ENCODE peak calls at places on chromosomes 13 and 19, in eight cellular contexts. One of them, this sample, is unnamed.

GRCh38 chr13:96519380-96519779 is 429.5 kb downstream of the HS6ST3 start:
- DNase-seq in thoracic aorta: no peak
- DNase-seq in pancreas: no peak
- DNase-seq in left ventricle myocardium inferior: no peak
- DNase-seq in right atrium auricular region: no peak
- DNase-seq in heart right ventricle: no peak
- DNase-seq in tibial artery: no peak
- DNase-seq in heart left ventricle: no peak
- DNase-seq in this sample: no peak

GRCh38 chr13:33316890-33317289 is 31.3 kb upstream of the STARD13 start:
- DNase-seq in thoracic aorta: no peak
- DNase-seq in pancreas: no peak
- DNase-seq in left ventricle myocardium inferior: no peak
- DNase-seq in right atrium auricular region: no peak
- DNase-seq in heart right ventricle: no peak
- DNase-seq in tibial artery: no peak
- DNase-seq in heart left ventricle: no peak
- DNase-seq in this sample: no peak

GRCh38 chr13:23718916-23719470 is 148.8 kb downstream of the TNFRSF19 start:
- DNase-seq in thoracic aorta: no peak
- DNase-seq in pancreas: no peak
- DNase-seq in left ventricle myocardium inferior: no peak
- DNase-seq in right atrium auricular region: no peak
- DNase-seq in heart right ventricle: no peak
- DNase-seq in tibial artery: no peak
- DNase-seq in heart left ventricle: no peak
- DNase-seq in this sample: no peak

GRCh38 chr19:45670670-45671453 is 2.8 kb downstream of the GIPR start:
- DNase-seq in thoracic aorta: no peak
- DNase-seq in pancreas: peak; percentile 90
- DNase-seq in left ventricle myocardium inferior: peak; percentile 45
- DNase-seq in right atrium auricular region: peak; percentile 70
- DNase-seq in heart right ventricle: peak; percentile 75
- DNase-seq in tibial artery: no peak
- DNase-seq in heart left ventricle: peak; percentile 88
- DNase-seq in this sample: peak; percentile 52

GRCh38 chr19:35027851-35028599 is 2.2 kb upstream of the SCN1B start:
- DNase-seq in thoracic aorta: no peak
- DNase-seq in pancreas: no peak
- DNase-seq in left ventricle myocardium inferior: no peak
- DNase-seq in right atrium auricular region: no peak
- DNase-seq in heart right ventricle: no peak
- DNase-seq in tibial artery: no peak
- DNase-seq in heart left ventricle: no peak
- DNase-seq in this sample: no peak

GRCh38 chr13:49220856-49221614 is 897 bp downstream of the MLNR start:
- DNase-seq in thoracic aorta: no peak
- DNase-seq in pancreas: no peak
- DNase-seq in left ventricle myocardium inferior: no peak
- DNase-seq in right atrium auricular region: peak; percentile 26
- DNase-seq in heart right ventricle: peak; percentile 16
- DNase-seq in tibial artery: no peak
- DNase-seq in heart left ventricle: no peak
- DNase-seq in this sample: no peak

GRCh38 chr13:111049791-111050538 is 65.1 kb upstream of the ARHGEF7 start:
- DNase-seq in thoracic aorta: no peak
- DNase-seq in pancreas: no peak
- DNase-seq in left ventricle myocardium inferior: no peak
- DNase-seq in right atrium auricular region: peak; percentile 46
- DNase-seq in heart right ventricle: peak; percentile 33
- DNase-seq in tibial artery: no peak
- DNase-seq in heart left ventricle: no peak
- DNase-seq in this sample: peak; percentile 63

GRCh38 chr19:57947088-57947418 is 453 bp downstream of the ZNF256 start:
- DNase-seq in thoracic aorta: no peak
- DNase-seq in pancreas: no peak
- DNase-seq in left ventricle myocardium inferior: no peak
- DNase-seq in right atrium auricular region: no peak
- DNase-seq in heart right ventricle: no peak
- DNase-seq in tibial artery: no peak
- DNase-seq in heart left ventricle: peak; percentile 69
- DNase-seq in this sample: peak; percentile 23

GRCh38 chr13:19818223-19818842 is 35.6 kb upstream of the PSPC1 start:
- DNase-seq in thoracic aorta: no peak
- DNase-seq in pancreas: peak; percentile 17
- DNase-seq in left ventricle myocardium inferior: peak; percentile 32
- DNase-seq in right atrium auricular region: no peak
- DNase-seq in heart right ventricle: peak; percentile 32
- DNase-seq in tibial artery: peak; percentile 65
- DNase-seq in heart left ventricle: peak; percentile 67
- DNase-seq in this sample: no peak

GRCh38 chr13:20924758-20925394 is 22.3 kb upstream of the XPO4 start:
- DNase-seq in thoracic aorta: no peak
- DNase-seq in pancreas: peak; percentile 39
- DNase-seq in left ventricle myocardium inferior: peak; percentile 60
- DNase-seq in right atrium auricular region: peak; percentile 76
- DNase-seq in heart right ventricle: peak; percentile 46
- DNase-seq in tibial artery: peak; percentile 79
- DNase-seq in heart left ventricle: no peak
- DNase-seq in this sample: peak; percentile 73

GRCh38 chr13:37995052-37995451 is 125.5 kb upstream of the TRPC4 start:
- DNase-seq in thoracic aorta: no peak
- DNase-seq in pancreas: no peak
- DNase-seq in left ventricle myocardium inferior: no peak
- DNase-seq in right atrium auricular region: no peak
- DNase-seq in heart right ventricle: no peak
- DNase-seq in tibial artery: no peak
- DNase-seq in heart left ventricle: no peak
- DNase-seq in this sample: no peak

GRCh38 chr19:28351761-28352160 is 861.2 kb downstream of the UQCRFS1 start:
- DNase-seq in thoracic aorta: no peak
- DNase-seq in pancreas: no peak
- DNase-seq in left ventricle myocardium inferior: no peak
- DNase-seq in right atrium auricular region: no peak
- DNase-seq in heart right ventricle: no peak
- DNase-seq in tibial artery: no peak
- DNase-seq in heart left ventricle: no peak
- DNase-seq in this sample: no peak

GRCh38 chr19:18796239-18796638 is 5.1 kb upstream of the COMP start:
- DNase-seq in thoracic aorta: no peak
- DNase-seq in pancreas: no peak
- DNase-seq in left ventricle myocardium inferior: no peak
- DNase-seq in right atrium auricular region: no peak
- DNase-seq in heart right ventricle: no peak
- DNase-seq in tibial artery: no peak
- DNase-seq in heart left ventricle: no peak
- DNase-seq in this sample: no peak

GRCh38 chr19:18799389-18799970 is 8.4 kb upstream of the COMP start:
- DNase-seq in thoracic aorta: no peak
- DNase-seq in pancreas: no peak
- DNase-seq in left ventricle myocardium inferior: no peak
- DNase-seq in right atrium auricular region: no peak
- DNase-seq in heart right ventricle: no peak
- DNase-seq in tibial artery: no peak
- DNase-seq in heart left ventricle: no peak
- DNase-seq in this sample: no peak

GRCh38 chr19:18800079-18800478 is 9.0 kb upstream of the COMP start:
- DNase-seq in thoracic aorta: no peak
- DNase-seq in pancreas: no peak
- DNase-seq in left ventricle myocardium inferior: no peak
- DNase-seq in right atrium auricular region: no peak
- DNase-seq in heart right ventricle: no peak
- DNase-seq in tibial artery: no peak
- DNase-seq in heart left ventricle: no peak
- DNase-seq in this sample: no peak

GRCh38 chr19:18800636-18801035 is 9.5 kb upstream of the COMP start:
- DNase-seq in thoracic aorta: no peak
- DNase-seq in pancreas: no peak
- DNase-seq in left ventricle myocardium inferior: no peak
- DNase-seq in right atrium auricular region: no peak
- DNase-seq in heart right ventricle: no peak
- DNase-seq in tibial artery: no peak
- DNase-seq in heart left ventricle: no peak
- DNase-seq in this sample: no peak

DNA sequence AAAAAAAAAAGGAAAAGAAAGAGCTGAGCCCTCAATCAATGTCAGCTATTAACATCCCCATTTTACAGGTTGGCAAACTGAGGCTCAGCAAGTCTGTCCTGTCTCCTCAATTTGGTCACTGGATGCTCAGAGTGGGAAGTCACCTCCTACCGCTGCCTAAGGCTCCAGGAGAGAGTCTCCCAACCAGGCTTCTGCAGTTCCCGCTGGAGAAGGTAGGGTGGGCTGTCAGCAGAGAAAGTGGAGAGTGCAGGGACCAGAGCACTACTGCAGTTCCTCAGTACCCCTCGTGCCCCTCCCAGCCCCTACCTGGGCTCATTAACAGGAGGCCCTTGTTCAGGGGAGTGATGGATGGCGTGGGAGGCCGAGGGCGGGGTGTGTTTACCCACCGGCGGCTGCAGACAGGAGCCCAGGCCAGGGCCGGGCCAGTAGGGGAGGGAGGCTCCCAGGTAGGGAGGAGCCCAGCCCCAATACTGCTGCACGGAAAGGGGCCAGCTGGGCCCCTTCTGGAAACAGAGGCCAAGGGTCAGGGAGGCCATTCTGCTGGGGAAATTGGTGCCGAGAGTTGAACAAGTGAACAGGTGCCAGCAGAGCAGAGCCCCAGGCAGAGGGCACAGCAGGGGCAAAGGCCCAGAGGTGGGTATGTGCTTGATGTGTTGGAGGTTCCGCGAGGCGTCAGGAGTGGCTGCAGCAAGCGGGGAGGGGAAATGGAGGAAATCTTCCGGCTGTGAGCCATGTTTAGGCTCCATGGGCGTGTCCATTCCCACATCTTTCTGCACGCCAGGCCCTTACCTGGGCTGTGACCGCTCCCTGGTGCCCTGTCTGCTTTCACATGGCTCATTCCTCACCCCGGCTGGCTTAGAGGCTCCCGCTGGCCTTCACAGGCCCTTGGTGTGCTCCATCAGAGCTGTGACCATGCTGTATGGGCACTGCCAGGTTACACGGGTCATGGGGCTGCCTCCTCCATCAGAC is 7.6 kb upstream of the COMP start:
- DNase-seq in thoracic aorta: no peak
- DNase-seq in pancreas: no peak
- DNase-seq in left ventricle myocardium inferior: no peak
- DNase-seq in right atrium auricular region: no peak
- DNase-seq in heart right ventricle: no peak
- DNase-seq in tibial artery: no peak
- DNase-seq in heart left ventricle: no peak
- DNase-seq in this sample: no peak
- TF ChIP-seq CTCF in thoracic aorta: no peak
- TF ChIP-seq CTCF in pancreas: no peak
- TF ChIP-seq CTCF in left ventricle myocardium inferior: no peak
- TF ChIP-seq CTCF in right atrium auricular region: no peak
- TF ChIP-seq CTCF in heart right ventricle: no peak
- TF ChIP-seq CTCF in tibial artery: no peak
- TF ChIP-seq CTCF in heart left ventricle: no peak
- TF ChIP-seq CTCF in this sample: no peak

GRCh38 chr19:39306075-39306474 is 9.9 kb downstream of the IFNL1 start:
- DNase-seq in thoracic aorta: no peak
- DNase-seq in pancreas: no peak
- DNase-seq in left ventricle myocardium inferior: no peak
- DNase-seq in right atrium auricular region: no peak
- DNase-seq in heart right ventricle: no peak
- DNase-seq in tibial artery: no peak
- DNase-seq in heart left ventricle: no peak
- DNase-seq in this sample: no peak
- H3K4me1 ChIP-seq in thoracic aorta: no peaks in the 10 kb centered on the region
- H3K4me1 ChIP-seq in pancreas: no peaks in the 10 kb centered on the region
- H3K4me1 ChIP-seq in left ventricle myocardium inferior: peaks cover 15% of the 10 kb centered on the region
- H3K4me1 ChIP-seq in right atrium auricular region: no peaks in the 10 kb centered on the region
- H3K4me1 ChIP-seq in heart right ventricle: peaks cover 6% of the 10 kb centered on the region
- H3K4me1 ChIP-seq in tibial artery: peaks cover 11% of the 10 kb centered on the region
- H3K4me1 ChIP-seq in heart left ventricle: peaks cover 7% of the 10 kb centered on the region
- H3K4me1 ChIP-seq in this sample: no peaks in the 10 kb centered on the region

DNA sequence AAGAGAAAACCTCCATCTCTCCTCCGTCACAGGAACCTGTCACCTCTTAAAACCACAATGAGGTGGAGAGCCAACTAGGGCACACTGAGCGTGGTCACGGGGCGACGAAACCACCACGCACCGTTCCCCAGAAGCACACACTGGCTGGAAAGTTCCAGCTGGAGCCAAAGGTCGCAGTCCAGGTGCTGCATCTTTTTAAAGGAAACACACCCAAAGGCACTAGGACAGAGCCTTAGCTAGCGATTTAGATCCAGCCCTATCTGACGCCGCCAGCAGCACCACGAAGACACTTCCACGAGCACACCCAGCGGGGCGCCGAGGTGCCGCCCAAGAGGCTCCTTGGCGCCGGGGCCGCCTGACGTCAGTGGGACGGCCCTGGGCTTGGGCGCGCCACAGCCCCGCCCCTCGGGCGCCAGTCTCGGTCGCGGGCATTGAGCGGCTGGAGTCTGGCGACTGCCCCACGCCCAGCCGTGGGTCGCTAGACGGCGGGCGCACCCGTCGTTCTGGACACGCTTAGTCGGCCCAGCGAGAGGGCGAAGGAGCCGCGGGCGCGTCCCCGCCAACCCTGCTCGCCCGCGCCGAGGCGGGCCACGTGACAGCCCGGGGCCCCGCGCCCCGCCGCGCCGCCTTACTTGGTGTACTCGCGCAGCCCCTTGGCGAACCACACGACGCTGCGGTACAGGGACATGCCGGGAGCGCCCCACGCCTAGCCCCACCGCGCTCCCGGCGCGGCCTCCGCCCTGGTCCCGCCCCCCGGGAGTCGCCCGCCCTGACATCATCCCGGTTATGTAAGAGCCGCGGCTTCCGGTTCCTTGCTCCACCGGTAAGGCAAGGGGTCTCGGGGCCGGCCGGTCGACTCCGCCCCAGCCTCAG is at the start of gene DHRS12:
- DNase-seq in thoracic aorta: peak; percentile 64
- DNase-seq in pancreas: peak; percentile 94
- DNase-seq in left ventricle myocardium inferior: peak; percentile 93
- DNase-seq in right atrium auricular region: peak; percentile 95
- DNase-seq in heart right ventricle: peak; percentile 93
- DNase-seq in tibial artery: peak; percentile 96
- DNase-seq in heart left ventricle: peak; percentile 95
- DNase-seq in this sample: peak; percentile 95
- TF ChIP-seq CTCF in thoracic aorta: no peak
- TF ChIP-seq CTCF in pancreas: no peak
- TF ChIP-seq CTCF in left ventricle myocardium inferior: peak; percentile 9
- TF ChIP-seq CTCF in right atrium auricular region: peak; percentile 19
- TF ChIP-seq CTCF in heart right ventricle: peak; percentile 10
- TF ChIP-seq CTCF in tibial artery: no peak
- TF ChIP-seq CTCF in heart left ventricle: no peak
- TF ChIP-seq CTCF in this sample: no peak

DNA sequence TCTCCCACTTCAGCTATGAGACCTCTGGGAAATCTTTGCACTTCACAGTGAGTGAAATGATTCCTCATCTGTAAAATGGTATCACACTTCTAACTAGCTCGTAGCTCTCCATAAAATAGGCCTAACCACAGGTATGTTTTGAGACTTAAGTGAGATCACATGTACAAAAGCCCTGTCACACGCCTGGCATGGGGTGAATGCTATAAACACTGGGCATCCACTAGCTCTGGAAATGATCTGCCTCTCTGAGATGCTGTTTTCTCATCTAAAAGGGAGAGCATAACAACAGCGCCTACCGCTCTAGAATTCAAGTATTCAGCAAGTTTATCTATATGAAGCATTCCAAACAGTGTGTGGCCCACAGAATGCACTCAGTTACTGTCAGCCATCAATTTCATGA is 2.2 kb downstream of the AKT2 start:
- DNase-seq in thoracic aorta: no peak
- DNase-seq in pancreas: no peak
- DNase-seq in left ventricle myocardium inferior: no peak
- DNase-seq in right atrium auricular region: no peak
- DNase-seq in heart right ventricle: no peak
- DNase-seq in tibial artery: no peak
- DNase-seq in heart left ventricle: no peak
- DNase-seq in this sample: no peak
- H3K4me1 ChIP-seq in thoracic aorta: peaks cover 28% of the 10 kb centered on the region
- H3K4me1 ChIP-seq in pancreas: peaks cover 41% of the 10 kb centered on the region
- H3K4me1 ChIP-seq in left ventricle myocardium inferior: peaks cover 77% of the 10 kb centered on the region
- H3K4me1 ChIP-seq in right atrium auricular region: no peaks in the 10 kb centered on the region
- H3K4me1 ChIP-seq in heart right ventricle: peaks cover 68% of the 10 kb centered on the region
- H3K4me1 ChIP-seq in tibial artery: peaks cover 47% of the 10 kb centered on the region
- H3K4me1 ChIP-seq in heart left ventricle: peaks cover 68% of the 10 kb centered on the region
- H3K4me1 ChIP-seq in this sample: peaks cover 51% of the 10 kb centered on the region